ENCODE peak calls at places on chromosomes 4 and X, in eight cellular contexts. One of them, this sample, is unnamed.

GRCh38 chr4:6368096-6368495 is 98.4 kb downstream of the WFS1 start:
- DNase-seq in Calu3: no peak
- DNase-seq in progenitor cell of endocrine pancreas: no peak
- DNase-seq in vagina: no peak
- DNase-seq in psoas muscle: peak
- DNase-seq in fibroblast of lung: no peak
- DNase-seq in SK-N-SH: no peak
- DNase-seq in choroid plexus epithelial cell: no peak
- DNase-seq in this sample: no peak

GRCh38 chr4:140673729-140674128 is 82.5 kb downstream of the TBC1D9 start:
- DNase-seq in Calu3: no peak
- DNase-seq in progenitor cell of endocrine pancreas: no peak
- DNase-seq in vagina: no peak
- DNase-seq in psoas muscle: no peak
- DNase-seq in fibroblast of lung: peak
- DNase-seq in SK-N-SH: peak
- DNase-seq in choroid plexus epithelial cell: peak
- DNase-seq in this sample: no peak

GRCh38 chr4:165631208-165631894 is 241.7 kb upstream of the TLL1 start:
- DNase-seq in Calu3: no peak
- DNase-seq in progenitor cell of endocrine pancreas: no peak
- DNase-seq in vagina: no peak
- DNase-seq in psoas muscle: no peak
- DNase-seq in fibroblast of lung: no peak
- DNase-seq in SK-N-SH: no peak
- DNase-seq in choroid plexus epithelial cell: no peak
- DNase-seq in this sample: no peak

GRCh38 chr4:26127851-26128337 is 192.9 kb upstream of the RBPJ start:
- DNase-seq in Calu3: peak
- DNase-seq in progenitor cell of endocrine pancreas: no peak
- DNase-seq in vagina: no peak
- DNase-seq in psoas muscle: no peak
- DNase-seq in fibroblast of lung: no peak
- DNase-seq in SK-N-SH: no peak
- DNase-seq in choroid plexus epithelial cell: no peak
- DNase-seq in this sample: no peak

GRCh38 chr4:56979674-56980073 is 978 bp downstream of the POLR2B start:
- DNase-seq in Calu3: peak
- DNase-seq in progenitor cell of endocrine pancreas: no peak
- DNase-seq in vagina: no peak
- DNase-seq in psoas muscle: no peak
- DNase-seq in fibroblast of lung: no peak
- DNase-seq in SK-N-SH: no peak
- DNase-seq in choroid plexus epithelial cell: peak
- DNase-seq in this sample: peak

GRCh38 chr4:100722866-100723459 is 205.1 kb upstream of the EMCN start:
- DNase-seq in Calu3: no peak
- DNase-seq in progenitor cell of endocrine pancreas: no peak
- DNase-seq in vagina: no peak
- DNase-seq in psoas muscle: no peak
- DNase-seq in fibroblast of lung: no peak
- DNase-seq in SK-N-SH: no peak
- DNase-seq in choroid plexus epithelial cell: no peak
- DNase-seq in this sample: peak

GRCh38 chrX:18676050-18676449 is 4.1 kb upstream of the RS1 start:
- DNase-seq in Calu3: no peak
- DNase-seq in progenitor cell of endocrine pancreas: no peak
- DNase-seq in vagina: no peak
- DNase-seq in psoas muscle: no peak
- DNase-seq in fibroblast of lung: no peak
- DNase-seq in SK-N-SH: no peak
- DNase-seq in choroid plexus epithelial cell: no peak
- DNase-seq in this sample: no peak

GRCh38 chrX:56726609-56727008 is 2.4 kb upstream of the NBDY start:
- DNase-seq in Calu3: peak
- DNase-seq in progenitor cell of endocrine pancreas: no peak
- DNase-seq in vagina: no peak
- DNase-seq in psoas muscle: no peak
- DNase-seq in fibroblast of lung: peak
- DNase-seq in SK-N-SH: peak
- DNase-seq in choroid plexus epithelial cell: peak
- DNase-seq in this sample: peak

GRCh38 chr4:7863911-7864681 is 75.6 kb downstream of the AFAP1 start:
- DNase-seq in Calu3: no peak
- DNase-seq in progenitor cell of endocrine pancreas: no peak
- DNase-seq in vagina: no peak
- DNase-seq in psoas muscle: no peak
- DNase-seq in fibroblast of lung: peak
- DNase-seq in SK-N-SH: no peak
- DNase-seq in choroid plexus epithelial cell: no peak
- DNase-seq in this sample: peak

GRCh38 chr4:134057356-134057755 is 144.2 kb downstream of the PABPC4L start:
- DNase-seq in Calu3: no peak
- DNase-seq in progenitor cell of endocrine pancreas: no peak
- DNase-seq in vagina: no peak
- DNase-seq in psoas muscle: no peak
- DNase-seq in fibroblast of lung: no peak
- DNase-seq in SK-N-SH: no peak
- DNase-seq in choroid plexus epithelial cell: no peak
- DNase-seq in this sample: no peak

GRCh38 chrX:53088136-53088974 is 5.6 kb upstream of the KANTR start:
- DNase-seq in Calu3: no peak
- DNase-seq in progenitor cell of endocrine pancreas: peak
- DNase-seq in vagina: no peak
- DNase-seq in psoas muscle: peak
- DNase-seq in fibroblast of lung: peak
- DNase-seq in SK-N-SH: peak
- DNase-seq in choroid plexus epithelial cell: peak
- DNase-seq in this sample: no peak

GRCh38 chr4:190016369-190017289 is 10.4 kb downstream of the FRG2 start:
- DNase-seq in Calu3: no peak
- DNase-seq in progenitor cell of endocrine pancreas: no peak
- DNase-seq in vagina: no peak
- DNase-seq in psoas muscle: no peak
- DNase-seq in fibroblast of lung: no peak
- DNase-seq in SK-N-SH: peak
- DNase-seq in choroid plexus epithelial cell: no peak
- DNase-seq in this sample: no peak

GRCh38 chrX:10496345-10496965 is 123.9 kb downstream of the MID1 start:
- DNase-seq in Calu3: no peak
- DNase-seq in progenitor cell of endocrine pancreas: no peak
- DNase-seq in vagina: no peak
- DNase-seq in psoas muscle: no peak
- DNase-seq in fibroblast of lung: peak
- DNase-seq in SK-N-SH: peak
- DNase-seq in choroid plexus epithelial cell: peak
- DNase-seq in this sample: no peak

GRCh38 chr4:17968721-17969120 is 52.8 kb downstream of the LCORL start:
- DNase-seq in Calu3: no peak
- DNase-seq in progenitor cell of endocrine pancreas: no peak
- DNase-seq in vagina: no peak
- DNase-seq in psoas muscle: no peak
- DNase-seq in fibroblast of lung: no peak
- DNase-seq in SK-N-SH: no peak
- DNase-seq in choroid plexus epithelial cell: no peak
- DNase-seq in this sample: no peak

GRCh38 chrX:50913520-50913919 is 3.0 kb downstream of the BMP15 start:
- DNase-seq in Calu3: no peak
- DNase-seq in progenitor cell of endocrine pancreas: no peak
- DNase-seq in vagina: no peak
- DNase-seq in psoas muscle: no peak
- DNase-seq in fibroblast of lung: no peak
- DNase-seq in SK-N-SH: no peak
- DNase-seq in choroid plexus epithelial cell: no peak
- DNase-seq in this sample: no peak

GRCh38 chr4:8099981-8100464 is 58.6 kb downstream of the ABLIM2 start:
- DNase-seq in Calu3: no peak
- DNase-seq in progenitor cell of endocrine pancreas: no peak
- DNase-seq in vagina: no peak
- DNase-seq in psoas muscle: peak
- DNase-seq in fibroblast of lung: no peak
- DNase-seq in SK-N-SH: no peak
- DNase-seq in choroid plexus epithelial cell: peak
- DNase-seq in this sample: no peak

GRCh38 chr4:25527044-25527443 is 128.6 kb upstream of the SLC34A2 start:
- DNase-seq in Calu3: no peak
- DNase-seq in progenitor cell of endocrine pancreas: no peak
- DNase-seq in vagina: no peak
- DNase-seq in psoas muscle: no peak
- DNase-seq in fibroblast of lung: no peak
- DNase-seq in SK-N-SH: no peak
- DNase-seq in choroid plexus epithelial cell: no peak
- DNase-seq in this sample: no peak

GRCh38 chrX:153662266-153662665 is 11.3 kb downstream of the PNCK start:
- DNase-seq in Calu3: peak
- DNase-seq in progenitor cell of endocrine pancreas: peak
- DNase-seq in vagina: no peak
- DNase-seq in psoas muscle: no peak
- DNase-seq in fibroblast of lung: peak
- DNase-seq in SK-N-SH: peak
- DNase-seq in choroid plexus epithelial cell: peak
- DNase-seq in this sample: peak
- TF ChIP-seq CTCF in Calu3: peak
- TF ChIP-seq CTCF in progenitor cell of endocrine pancreas: peak
- TF ChIP-seq CTCF in vagina: no peak
- TF ChIP-seq CTCF in psoas muscle: peak
- TF ChIP-seq CTCF in fibroblast of lung: peak
- TF ChIP-seq CTCF in SK-N-SH: peak
- TF ChIP-seq CTCF in choroid plexus epithelial cell: peak
- TF ChIP-seq CTCF in this sample: peak

GRCh38 chr4:158172558-158173258 is at the start of gene GASK1B:
- DNase-seq in Calu3: peak
- DNase-seq in progenitor cell of endocrine pancreas: no peak
- DNase-seq in vagina: no peak
- DNase-seq in psoas muscle: no peak
- DNase-seq in fibroblast of lung: peak
- DNase-seq in SK-N-SH: peak
- DNase-seq in choroid plexus epithelial cell: peak
- DNase-seq in this sample: peak
- TF ChIP-seq CTCF in Calu3: no peak
- TF ChIP-seq CTCF in progenitor cell of endocrine pancreas: peak
- TF ChIP-seq CTCF in vagina: peak
- TF ChIP-seq CTCF in psoas muscle: peak
- TF ChIP-seq CTCF in fibroblast of lung: peak
- TF ChIP-seq CTCF in SK-N-SH: peak
- TF ChIP-seq CTCF in choroid plexus epithelial cell: peak
- TF ChIP-seq CTCF in this sample: peak

DNA sequence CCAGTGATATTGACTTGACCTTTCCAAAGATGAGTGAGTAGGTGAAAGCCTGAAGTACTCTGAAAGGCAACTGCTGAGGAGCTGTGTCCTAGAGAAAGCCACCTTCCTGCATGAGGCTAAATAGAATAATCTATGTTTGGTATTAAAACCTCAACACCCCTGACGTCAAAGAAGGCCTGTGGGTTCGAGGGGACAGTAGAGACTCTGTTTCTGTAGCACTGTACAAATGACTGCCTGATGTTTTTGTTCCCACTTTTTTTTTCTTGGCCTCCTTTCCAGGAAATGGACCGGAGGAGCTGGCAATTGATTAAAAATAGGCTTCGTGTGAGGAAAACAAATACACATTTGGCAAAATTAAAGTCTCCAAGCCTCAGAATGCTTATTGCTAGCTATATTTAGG is 29.5 kb downstream of the TMEM255A start:
- DNase-seq in Calu3: no peak
- DNase-seq in progenitor cell of endocrine pancreas: no peak
- DNase-seq in vagina: no peak
- DNase-seq in psoas muscle: no peak
- DNase-seq in fibroblast of lung: no peak
- DNase-seq in SK-N-SH: no peak
- DNase-seq in choroid plexus epithelial cell: no peak
- DNase-seq in this sample: no peak
- TF ChIP-seq CTCF in Calu3: no peak
- TF ChIP-seq CTCF in progenitor cell of endocrine pancreas: no peak
- TF ChIP-seq CTCF in vagina: no peak
- TF ChIP-seq CTCF in psoas muscle: no peak
- TF ChIP-seq CTCF in fibroblast of lung: no peak
- TF ChIP-seq CTCF in SK-N-SH: no peak
- TF ChIP-seq CTCF in choroid plexus epithelial cell: no peak
- TF ChIP-seq CTCF in this sample: no peak

DNA sequence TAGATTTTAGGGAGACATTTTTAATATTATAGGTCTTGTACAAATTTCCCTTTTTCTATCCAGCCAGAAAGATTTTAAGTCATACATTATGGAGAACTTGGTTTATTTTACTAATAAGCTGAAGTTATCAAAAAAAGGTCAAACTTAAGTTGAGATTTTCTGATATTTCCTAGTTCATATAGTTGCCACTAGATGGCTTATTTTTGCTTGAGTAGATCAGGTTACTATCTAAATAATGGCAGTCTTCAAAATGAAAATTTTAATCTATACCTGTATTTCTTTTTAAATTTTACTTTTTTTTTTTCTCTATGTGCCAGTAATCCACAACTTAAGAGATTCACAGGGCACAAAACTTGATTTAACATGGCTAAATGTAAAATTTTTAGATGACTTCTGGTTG is 52.3 kb downstream of the USP9X start:
- DNase-seq in Calu3: no peak
- DNase-seq in progenitor cell of endocrine pancreas: no peak
- DNase-seq in vagina: no peak
- DNase-seq in psoas muscle: no peak
- DNase-seq in fibroblast of lung: peak
- DNase-seq in SK-N-SH: no peak
- DNase-seq in choroid plexus epithelial cell: no peak
- DNase-seq in this sample: no peak
- TF ChIP-seq CTCF in Calu3: peak
- TF ChIP-seq CTCF in progenitor cell of endocrine pancreas: peak
- TF ChIP-seq CTCF in vagina: no peak
- TF ChIP-seq CTCF in psoas muscle: peak
- TF ChIP-seq CTCF in fibroblast of lung: peak
- TF ChIP-seq CTCF in SK-N-SH: peak
- TF ChIP-seq CTCF in choroid plexus epithelial cell: peak
- TF ChIP-seq CTCF in this sample: peak

GRCh38 chr4:31538877-31539276 is 818.7 kb downstream of the PCDH7 start:
- DNase-seq in Calu3: no peak
- DNase-seq in progenitor cell of endocrine pancreas: no peak
- DNase-seq in vagina: no peak
- DNase-seq in psoas muscle: no peak
- DNase-seq in fibroblast of lung: no peak
- DNase-seq in SK-N-SH: no peak
- DNase-seq in choroid plexus epithelial cell: no peak
- DNase-seq in this sample: no peak
- TF ChIP-seq CTCF in Calu3: no peak
- TF ChIP-seq CTCF in progenitor cell of endocrine pancreas: no peak
- TF ChIP-seq CTCF in vagina: no peak
- TF ChIP-seq CTCF in psoas muscle: no peak
- TF ChIP-seq CTCF in fibroblast of lung: no peak
- TF ChIP-seq CTCF in SK-N-SH: no peak
- TF ChIP-seq CTCF in choroid plexus epithelial cell: no peak
- TF ChIP-seq CTCF in this sample: no peak